ENCODE peak calls at places on chromosome 9, in four cellular contexts. R is mesendoderm, J is activated gamma-delta T cell treated with Interleukin-2 at 50 U/mL for 16 hours, U is right cardiac atrium. D is an unnamed sample.

GRCh38 chr9:134293576-134294227 is 32.6 kb upstream of the RXRA start:
- DNase-seq in R (no peak), J (no peak), U (peak; percentile 30), D (no peak)

GRCh38 chr9:115492869-115493268 is 374.9 kb upstream of the TNC start:
- DNase-seq in R (no peak), J (no peak), U (no peak), D (no peak)

GRCh38 chr9:27194401-27195091 is 85.5 kb downstream of the TEK start:
- DNase-seq in R (peak; percentile 43), J (no peak), U (no peak), D (peak; percentile 71)

GRCh38 chr9:136312436-136312835 is 8.5 kb upstream of the CCDC187 start:
- DNase-seq in R (no peak), J (peak; percentile 33), U (peak; percentile 41), D (peak; percentile 53)

GRCh38 chr9:115845648-115846312 is 307.8 kb upstream of the PAPPA start:
- DNase-seq in R (peak; percentile 37), J (no peak), U (no peak), D (peak; percentile 86)

GRCh38 chr9:129113645-129114304 is 2.6 kb downstream of the PTPA start:
- DNase-seq in R (no peak), J (no peak), U (no peak), D (no peak)

GRCh38 chr9:3576358-3576757 is 50.6 kb upstream of the RFX3 start:
- DNase-seq in R (no peak), J (no peak), U (peak; percentile 33), D (peak; percentile 5)

GRCh38 chr9:16191691-16192402 is 639.0 kb downstream of the CCDC171 start:
- DNase-seq in R (peak; percentile 95), J (no peak), U (peak; percentile 80), D (peak; percentile 90)

GRCh38 chr9:447230-448025 is 232.8 kb downstream of the DOCK8 start:
- DNase-seq in R (no peak), J (peak; percentile 71), U (no peak), D (peak; percentile 18)

GRCh38 chr9:84845956-84846355 is 176.4 kb downstream of the NTRK2 start:
- DNase-seq in R (no peak), J (no peak), U (no peak), D (no peak)

GRCh38 chr9:115209601-115210306 is 91.8 kb upstream of the TNC start:
- DNase-seq in R (peak; percentile 70), J (no peak), U (no peak), D (no peak)

GRCh38 chr9:72486606-72486955 is 34.8 kb upstream of the TMC1 start:
- DNase-seq in R (no peak), J (no peak), U (no peak), D (no peak)

GRCh38 chr9:72476100-72476499 is 45.3 kb upstream of the TMC1 start:
- DNase-seq in R (no peak), J (no peak), U (no peak), D (no peak)

GRCh38 chr9:32348289-32348688 is 36.2 kb upstream of the ACO1 start:
- DNase-seq in R (no peak), J (no peak), U (no peak), D (peak; percentile 39)

GRCh38 chr9:136016221-136016881 is 55.2 kb upstream of the UBAC1 start:
- DNase-seq in R (no peak), J (no peak), U (no peak), D (no peak)

GRCh38 chr9:106945727-106946690 is 83.0 kb downstream of the ZNF462 start:
- DNase-seq in R (no peak), J (no peak), U (no peak), D (peak; percentile 85)

GRCh38 chr9:124345063-124345462 is 70.2 kb downstream of the PSMB7 start:
- DNase-seq in R (no peak), J (no peak), U (peak; percentile 4), D (no peak)

GRCh38 chr9:135641745-135642144 is 2.4 kb upstream of the GLT6D1 start:
- DNase-seq in R (no peak), J (no peak), U (no peak), D (peak; percentile 56)

GRCh38 chr9:127398715-127399400 is 1.9 kb downstream of the SLC2A8 start:
- DNase-seq in R (no peak), J (no peak), U (no peak), D (no peak)

GRCh38 chr9:73807956-73808355 is 656.3 kb downstream of the ANXA1 start:
- DNase-seq in R (no peak), J (no peak), U (no peak), D (peak; percentile 7)

GRCh38 chr9:30967484-30967883 is 1417.0 kb upstream of the ACO1 start:
- DNase-seq in R (peak; percentile 31), J (no peak), U (no peak), D (no peak)

GRCh38 chr9:76810377-76810957 is 46.2 kb downstream of the PCA3 start:
- DNase-seq in R (peak; percentile 66), J (no peak), U (peak; percentile 23), D (peak; percentile 84)

GRCh38 chr9:137087409-137087925 is 682 bp downstream of the MAN1B1 start:
- DNase-seq in R (no peak), J (no peak), U (no peak), D (no peak)

GRCh38 chr9:107606149-107606790 is 116.7 kb upstream of the KLF4 start:
- DNase-seq in R (no peak), J (no peak), U (no peak), D (no peak)

GRCh38 chr9:107523539-107523938 is 34.0 kb upstream of the KLF4 start:
- DNase-seq in R (no peak), J (no peak), U (no peak), D (no peak)

GRCh38 chr9:125261501-125262216 is at the start of gene GAPVD1:
- DNase-seq in R (peak; percentile 98), J (peak; percentile 83), U (peak; percentile 90), D (peak; percentile 90)

GRCh38 chr9:132857601-132858342 is 20.3 kb downstream of the AK8 start:
- DNase-seq in R (no peak), J (no peak), U (peak; percentile 58), D (peak; percentile 23)

GRCh38 chr9:120708526-120709224 is 5.6 kb downstream of the MEGF9 start:
- DNase-seq in R (no peak), J (no peak), U (no peak), D (peak; percentile 50)

GRCh38 chr9:37309136-37309535 is 113.4 kb upstream of the GRHPR start:
- DNase-seq in R (peak; percentile 72), J (no peak), U (no peak), D (no peak)

GRCh38 chr9:93136011-93136440 is 2.0 kb upstream of the NINJ1 start:
- DNase-seq in R (no peak), J (no peak), U (no peak), D (peak; percentile 41)

GRCh38 chr9:75071530-75072122 is 16.3 kb downstream of the NMRK1 start:
- DNase-seq in R (peak; percentile 37), J (peak; percentile 17), U (no peak), D (peak; percentile 31)

GRCh38 chr9:87525546-87526303 is 28.1 kb downstream of the DAPK1 start:
- DNase-seq in R (peak; percentile 75), J (no peak), U (no peak), D (no peak)

GRCh38 chr9:135706288-135706687 is 4.3 kb downstream of the KCNT1 start:
- DNase-seq in R (no peak), J (no peak), U (no peak), D (no peak)

GRCh38 chr9:88052446-88052845 is 78.1 kb upstream of the CDK20 start:
- DNase-seq in R (no peak), J (no peak), U (no peak), D (no peak)

GRCh38 chr9:107816187-107817021 is 326.8 kb upstream of the KLF4 start:
- DNase-seq in R (no peak), J (no peak), U (no peak), D (no peak)

GRCh38 chr9:114317665-114318357 is 5.1 kb upstream of the ORM1 start:
- DNase-seq in R (no peak), J (no peak), U (no peak), D (peak; percentile 68)

GRCh38 chr9:115063058-115063850 is 54.7 kb downstream of the TNC start:
- DNase-seq in R (peak; percentile 33), J (no peak), U (no peak), D (peak; percentile 34)

D was measured in cardiac fibroblast.